ENCODE peak calls at places on chromosomes 2 and 18, in six cellular contexts. V, W, O, I, Q and Y are unnamed samples.

GRCh38 chr2:100276716-100277115 is 45.6 kb downstream of the LONRF2 start:
- DNase-seq in V (no peak), W (no peak), O (no peak), I (no peak), Q (no peak), Y (no peak)

GRCh38 chr2:217396165-217396564 is 536.3 kb upstream of the TNP1 start:
- DNase-seq in V (no peak), W (peak; percentile 61), O (peak; percentile 85), I (no peak), Q (no peak), Y (no peak)

GRCh38 chr18:5237083-5237722 is 40.1 kb upstream of the AKAIN1 start:
- DNase-seq in V (no peak), W (peak; percentile 2), O (peak; percentile 34), I (no peak), Q (peak; percentile 21), Y (no peak)

GRCh38 chr2:26745609-26746327 is 18.3 kb upstream of the SLC35F6 start:
- DNase-seq in V (peak; percentile 87), W (peak; percentile 86), O (peak; percentile 76), I (peak; percentile 90), Q (peak; percentile 72), Y (peak; percentile 71)

GRCh38 chr18:63089041-63089440 is 230.5 kb downstream of the BCL2 start:
- DNase-seq in V (no peak), W (no peak), O (no peak), I (no peak), Q (no peak), Y (no peak)

GRCh38 chr18:21593540-21594257 is 6.8 kb downstream of the ESCO1 start:
- DNase-seq in V (no peak), W (no peak), O (no peak), I (no peak), Q (no peak), Y (no peak)

GRCh38 chr2:11128258-11128951 is 26.9 kb upstream of the SLC66A3 start:
- DNase-seq in V (no peak), W (peak; percentile 81), O (peak; percentile 77), I (no peak), Q (no peak), Y (no peak)

GRCh38 chr18:57747809-57748680 is 55.1 kb downstream of the ATP8B1 start:
- DNase-seq in V (no peak), W (no peak), O (no peak), I (peak; percentile 32), Q (no peak), Y (no peak)

GRCh38 chr2:218895758-218896500 is 15.3 kb downstream of the WNT10A start:
- DNase-seq in V (no peak), W (peak; percentile 39), O (no peak), I (peak; percentile 32), Q (no peak), Y (peak; percentile 68)

GRCh38 chr2:54999182-54999581 is 51.1 kb downstream of the RTN4 start:
- DNase-seq in V (no peak), W (peak; percentile 58), O (peak; percentile 82), I (no peak), Q (peak; percentile 70), Y (peak; percentile 21)

GRCh38 chr18:27750014-27750413 is 426.9 kb downstream of the CDH2 start:
- DNase-seq in V (peak; percentile 20), W (peak; percentile 77), O (peak; percentile 66), I (peak; percentile 92), Q (peak; percentile 42), Y (peak; percentile 2)

GRCh38 chr2:144124882-144125281 is 395.0 kb downstream of the ZEB2 start:
- DNase-seq in V (no peak), W (no peak), O (no peak), I (no peak), Q (no peak), Y (no peak)
- TF ChIP-seq EZH2 in V (no peak), W (no peak), O (no peak), I (no peak), Q (no peak), Y (no peak)

GRCh38 chr2:65396348-65397026 is 35.9 kb downstream of the SPRED2 start:
- DNase-seq in V (no peak), W (peak; percentile 84), O (peak; percentile 86), I (no peak), Q (no peak), Y (no peak)

GRCh38 chr2:65393743-65394422 is 38.5 kb downstream of the SPRED2 start:
- DNase-seq in V (no peak), W (no peak), O (no peak), I (no peak), Q (peak; percentile 83), Y (no peak)

GRCh38 chr2:65397122-65397521 is 35.3 kb downstream of the SPRED2 start:
- DNase-seq in V (no peak), W (peak; percentile 55), O (peak; percentile 62), I (no peak), Q (no peak), Y (no peak)

GRCh38 chr2:65392609-65393008 is 39.8 kb downstream of the SPRED2 start:
- DNase-seq in V (no peak), W (no peak), O (no peak), I (no peak), Q (no peak), Y (no peak)

DNA sequence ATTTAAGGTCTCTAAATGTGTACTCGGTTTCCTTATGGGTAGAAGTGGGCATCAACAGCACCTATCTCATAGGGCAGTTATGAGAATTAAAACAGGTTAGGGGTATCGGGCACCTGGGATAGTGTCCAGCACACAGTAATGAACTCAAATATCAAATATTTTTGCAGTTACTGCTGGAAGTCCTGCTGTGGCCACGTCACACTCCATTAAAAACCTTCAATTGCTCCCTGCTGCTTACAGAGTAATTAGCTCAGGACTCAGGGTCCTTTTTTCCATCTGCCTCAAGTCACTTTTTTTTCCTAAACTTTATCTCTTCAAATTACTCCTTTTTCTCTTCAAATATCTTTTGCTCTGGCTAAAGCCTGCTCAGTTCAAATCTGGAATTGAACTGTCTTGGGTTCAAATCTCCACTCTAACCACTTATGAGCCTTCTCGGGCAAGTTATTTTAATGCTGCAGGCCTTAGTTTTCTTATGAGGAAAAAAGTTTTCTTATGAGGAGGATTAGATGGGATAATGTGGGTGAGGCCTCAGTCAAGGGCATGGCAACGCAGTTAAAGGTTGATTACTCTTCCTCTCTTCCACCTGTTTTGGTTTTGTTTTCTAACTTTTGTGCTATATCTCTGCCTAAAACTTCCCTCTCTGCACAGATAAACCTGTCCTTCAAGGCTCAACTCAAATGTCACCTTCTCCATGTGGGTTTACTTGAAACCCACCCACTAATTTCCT is 36.6 kb downstream of the SPRED2 start:
- DNase-seq in V (no peak), W (no peak), O (no peak), I (no peak), Q (no peak), Y (no peak)
- H3F3A ChIP-seq in V (no peaks in the 10 kb centered on the region), W (no peaks in the 10 kb centered on the region), O (peaks cover 36% of the 10 kb centered on the region), I (no peaks in the 10 kb centered on the region), Q (peaks cover 43% of the 10 kb centered on the region), Y (peaks cover 32% of the 10 kb centered on the region)

GRCh38 chr2:118224144-118224887 is 136.0 kb downstream of the INSIG2 start:
- DNase-seq in V (peak; percentile 70), W (no peak), O (peak; percentile 74), I (peak; percentile 61), Q (peak; percentile 58), Y (no peak)
- TF ChIP-seq EZH2 in V (peak; percentile 70), W (no peak), O (no peak), I (peak; percentile 36), Q (no peak), Y (no peak)

DNA sequence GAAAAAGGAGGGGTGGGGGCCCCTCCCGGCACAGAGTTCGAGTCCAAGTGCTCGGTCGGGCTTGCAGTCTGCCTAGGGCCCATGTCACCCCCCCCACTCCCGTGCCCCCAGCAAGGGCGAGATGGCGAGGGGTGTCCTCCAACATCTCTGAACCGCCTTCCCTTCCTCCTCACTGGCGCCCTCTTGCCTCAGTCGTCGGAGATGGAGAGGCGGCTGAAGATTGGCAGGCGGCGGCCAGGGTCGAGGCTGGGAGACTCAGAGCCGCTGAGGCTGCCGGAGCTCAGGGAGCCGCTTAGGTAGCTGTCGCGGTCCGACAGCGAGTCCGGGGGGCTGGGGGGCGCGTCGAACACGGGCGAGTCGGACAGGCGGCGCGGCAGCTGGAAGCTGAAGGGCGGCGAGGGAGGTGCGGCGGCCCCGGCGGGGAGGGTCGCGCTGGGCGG is 2.3 kb downstream of the ZFP36L2 start:
- DNase-seq in V (peak; percentile 91), W (peak; percentile 69), O (peak; percentile 80), I (peak; percentile 85), Q (peak; percentile 53), Y (peak; percentile 70)
- H3F3A ChIP-seq in V (peaks cover 86% of the 10 kb centered on the region), W (peaks cover 14% of the 10 kb centered on the region), O (peaks cover 58% of the 10 kb centered on the region), I (peaks cover 38% of the 10 kb centered on the region), Q (peaks cover 88% of the 10 kb centered on the region), Y (peaks cover 72% of the 10 kb centered on the region)

GRCh38 chr18:61333746-61334490 is 688 bp downstream of the CDH20 start:
- DNase-seq in V (peak; percentile 61), W (no peak), O (peak; percentile 44), I (peak; percentile 65), Q (no peak), Y (no peak)
- TF ChIP-seq EZH2 in V (peak; percentile 59), W (no peak), O (no peak), I (no peak), Q (no peak), Y (no peak)

DNA sequence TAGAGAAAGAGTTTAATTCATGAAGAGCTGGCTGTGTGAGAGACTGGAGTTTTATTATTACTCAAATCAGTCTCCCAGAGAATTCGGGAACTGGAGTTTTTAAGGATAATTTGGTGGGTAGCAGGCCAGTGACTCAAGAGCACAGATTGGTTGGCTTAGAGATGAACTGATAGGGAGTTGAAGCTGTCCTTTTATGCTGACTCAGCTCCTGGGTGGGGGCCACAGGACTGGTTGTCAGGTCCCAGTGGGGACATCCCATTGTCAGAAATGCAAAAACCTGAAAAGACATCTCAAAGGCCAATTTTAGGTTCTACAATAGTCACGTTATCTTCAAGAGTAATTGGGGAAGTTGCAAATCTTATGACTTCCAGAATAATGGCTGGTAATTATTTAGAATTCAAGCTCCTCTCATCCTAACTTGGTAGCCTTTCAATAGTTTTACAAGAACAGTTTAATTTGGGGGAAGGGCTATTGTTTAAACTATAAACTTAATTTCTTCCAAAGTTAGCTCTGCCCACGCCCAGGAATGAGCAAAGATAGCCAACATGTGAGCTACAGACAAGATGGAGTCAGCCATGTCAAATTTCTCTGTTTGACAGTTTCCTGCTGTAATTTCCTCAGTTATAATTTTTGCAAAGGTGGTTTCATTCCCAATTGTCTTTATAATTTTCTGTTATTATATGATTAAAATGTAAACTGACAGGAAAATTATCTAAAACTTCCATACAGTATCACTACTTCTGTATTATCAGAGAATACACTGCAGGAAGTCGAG is 149.4 kb upstream of the SLC39A10 start:
- DNase-seq in V (no peak), W (no peak), O (no peak), I (no peak), Q (no peak), Y (no peak)
- H3F3A ChIP-seq in V (no peaks in the 10 kb centered on the region), W (no peaks in the 10 kb centered on the region), O (no peaks in the 10 kb centered on the region), I (no peaks in the 10 kb centered on the region), Q (no peaks in the 10 kb centered on the region), Y (no peaks in the 10 kb centered on the region)

GRCh38 chr2:46826898-46827245 is 88.7 kb downstream of the MCFD2 start:
- DNase-seq in V (no peak), W (no peak), O (no peak), I (no peak), Q (no peak), Y (no peak)
- TF ChIP-seq EZH2 in V (no peak), W (no peak), O (no peak), I (no peak), Q (no peak), Y (no peak)